ENCODE peak calls at places on chromosomes 7 and 10, in nine cellular contexts. P is SW 1271; U is tibial artery; Z is heart right ventricle; N is nucleus accumbens; Y is stimulated activated CD4-positive, alpha-beta T cell treated with anti-CD3 and anti-CD28 coated beads, Interleukin-15, amount 100 ng/mL, for 1 hour; T is T-helper 9 cell; G is AG04450; M is cardiac muscle cell. E is an unnamed sample.

GRCh38 chr7:77442631-77443420 is 26.7 kb upstream of the GSAP start:
- DNase-seq in P (no peak), U (no peak), Z (no peak), N (no peak), Y (no peak), T (no peak), G (no peak), M (no peak), E (no peak)

GRCh38 chr7:96084880-96085551 is 236.9 kb downstream of the SLC25A13 start:
- DNase-seq in P (no peak), U (no peak), Z (no peak), N (no peak), Y (no peak), T (no peak), G (peak; percentile 18), M (no peak), E (peak; percentile 20)

GRCh38 chr7:3879337-3880054 is 578.4 kb downstream of the SDK1 start:
- DNase-seq in P (no peak), U (no peak), Z (peak; percentile 38), N (no peak), Y (no peak), T (no peak), G (no peak), M (no peak), E (no peak)

GRCh38 chr7:122300607-122301079 is 3.9 kb downstream of the FEZF1 start:
- DNase-seq in P (no peak), U (no peak), Z (no peak), N (no peak), Y (no peak), T (no peak), G (no peak), M (no peak), E (no peak)

GRCh38 chr10:110843031-110843430 is 28.7 kb upstream of the PDCD4 start:
- DNase-seq in P (no peak), U (no peak), Z (no peak), N (no peak), Y (no peak), T (no peak), G (no peak), M (no peak), E (no peak)

GRCh38 chr10:79047875-79048638 is 20.7 kb upstream of the ZMIZ1 start:
- DNase-seq in P (no peak), U (peak; percentile 28), Z (no peak), N (no peak), Y (no peak), T (peak; percentile 28), G (no peak), M (no peak), E (no peak)

GRCh38 chr10:60441515-60441914 is 51.8 kb upstream of the ANK3 start:
- DNase-seq in P (no peak), U (no peak), Z (no peak), N (no peak), Y (no peak), T (no peak), G (no peak), M (no peak), E (no peak)

GRCh38 chr10:44932338-44933116 is 21.4 kb downstream of the TMEM72 start:
- DNase-seq in P (no peak), U (peak; percentile 94), Z (peak; percentile 96), N (peak; percentile 25), Y (peak; percentile 54), T (peak; percentile 79), G (peak; percentile 63), M (peak; percentile 93), E (peak; percentile 32)

GRCh38 chr7:44325181-44325671 is at the start of gene CAMK2B:
- DNase-seq in P (no peak), U (no peak), Z (no peak), N (no peak), Y (no peak), T (no peak), G (no peak), M (peak; percentile 61), E (no peak)

GRCh38 chr10:113003032-113003431 is 53.0 kb downstream of the TCF7L2 start:
- DNase-seq in P (no peak), U (no peak), Z (no peak), N (no peak), Y (no peak), T (no peak), G (no peak), M (no peak), E (no peak)

GRCh38 chr7:34277016-34277800 is 371.9 kb downstream of the BMPER start:
- DNase-seq in P (no peak), U (no peak), Z (no peak), N (no peak), Y (no peak), T (no peak), G (no peak), M (no peak), E (peak; percentile 71)

GRCh38 chr7:77348371-77348813 is 67.8 kb downstream of the GSAP start:
- DNase-seq in P (no peak), U (no peak), Z (peak; percentile 30), N (no peak), Y (no peak), T (no peak), G (peak; percentile 29), M (peak; percentile 41), E (peak; percentile 57)

GRCh38 chr10:27747096-27747451 is 1.5 kb upstream of the MKX start:
- DNase-seq in P (no peak), U (no peak), Z (no peak), N (no peak), Y (no peak), T (no peak), G (no peak), M (peak; percentile 48), E (no peak)

GRCh38 chr10:43196981-43197833 is 59.0 kb downstream of the CSGALNACT2 start:
- DNase-seq in P (no peak), U (peak; percentile 9), Z (no peak), N (no peak), Y (no peak), T (no peak), G (no peak), M (no peak), E (no peak)

GRCh38 chr10:102824695-102825094 is 12.5 kb downstream of the CYP17A1 start:
- DNase-seq in P (no peak), U (no peak), Z (no peak), N (no peak), Y (no peak), T (no peak), G (no peak), M (no peak), E (no peak)

GRCh38 chr10:24446739-24447138 is 237.8 kb downstream of the KIAA1217 start:
- DNase-seq in P (no peak), U (no peak), Z (no peak), N (no peak), Y (no peak), T (no peak), G (peak; percentile 88), M (no peak), E (no peak)

GRCh38 chr10:78203915-78204818 is 170.5 kb downstream of the RPS24 start:
- DNase-seq in P (no peak), U (no peak), Z (peak; percentile 71), N (no peak), Y (no peak), T (no peak), G (no peak), M (no peak), E (peak; percentile 15)

GRCh38 chr7:109354000-109354399 is 784.3 kb downstream of the DNAJB9 start:
- DNase-seq in P (no peak), U (no peak), Z (no peak), N (no peak), Y (no peak), T (no peak), G (no peak), M (peak; percentile 4), E (no peak)

GRCh38 chr10:4202936-4203335 is 417.9 kb upstream of the KLF6 start:
- DNase-seq in P (no peak), U (no peak), Z (no peak), N (no peak), Y (no peak), T (no peak), G (no peak), M (no peak), E (no peak)

GRCh38 chr10:117684211-117684610 is 141.7 kb downstream of the EMX2 start:
- DNase-seq in P (no peak), U (no peak), Z (no peak), N (no peak), Y (no peak), T (no peak), G (no peak), M (no peak), E (no peak)

GRCh38 chr7:23445326-23445725 is 25.0 kb downstream of the IGF2BP3 start:
- DNase-seq in P (no peak), U (no peak), Z (no peak), N (no peak), Y (no peak), T (no peak), G (no peak), M (no peak), E (no peak)

GRCh38 chr7:117186218-117186617 is 136.6 kb downstream of the WNT2 start:
- DNase-seq in P (no peak), U (no peak), Z (no peak), N (no peak), Y (no peak), T (no peak), G (no peak), M (no peak), E (no peak)

GRCh38 chr10:70074147-70074546 is 21.5 kb downstream of the MACROH2A2 start:
- DNase-seq in P (no peak), U (no peak), Z (no peak), N (no peak), Y (no peak), T (no peak), G (no peak), M (no peak), E (no peak)

GRCh38 chr7:41882745-41883527 is 180.0 kb upstream of the INHBA start:
- DNase-seq in P (no peak), U (no peak), Z (no peak), N (no peak), Y (no peak), T (no peak), G (no peak), M (no peak), E (no peak)

GRCh38 chr7:69177326-69177897 is 420.9 kb upstream of the AUTS2 start:
- DNase-seq in P (no peak), U (no peak), Z (no peak), N (no peak), Y (no peak), T (no peak), G (no peak), M (peak; percentile 27), E (no peak)

GRCh38 chr10:44864042-44864436 is 47.1 kb upstream of the TMEM72 start:
- DNase-seq in P (no peak), U (no peak), Z (peak; percentile 37), N (no peak), Y (no peak), T (no peak), G (no peak), M (peak; percentile 49), E (no peak)

GRCh38 chr10:77496941-77497420 is 140.6 kb downstream of the KCNMA1 start:
- DNase-seq in P (no peak), U (no peak), Z (no peak), N (no peak), Y (no peak), T (no peak), G (no peak), M (no peak), E (no peak)

GRCh38 chr10:69994262-69994661 is 58.4 kb upstream of the MACROH2A2 start:
- DNase-seq in P (no peak), U (peak; percentile 42), Z (no peak), N (no peak), Y (no peak), T (no peak), G (no peak), M (no peak), E (no peak)

GRCh38 chr7:75038508-75038907 is 35.1 kb downstream of the RCC1L start:
- DNase-seq in P (no peak), U (no peak), Z (no peak), N (no peak), Y (no peak), T (no peak), G (no peak), M (no peak), E (no peak)

GRCh38 chr7:47882635-47883034 is 65.6 kb downstream of the PKD1L1 start:
- DNase-seq in P (no peak), U (no peak), Z (no peak), N (no peak), Y (no peak), T (no peak), G (no peak), M (no peak), E (no peak)

GRCh38 chr7:115024276-115024675 is 102.4 kb downstream of the MDFIC start:
- DNase-seq in P (no peak), U (no peak), Z (no peak), N (no peak), Y (no peak), T (no peak), G (no peak), M (no peak), E (no peak)

E was measured in pulmonary artery endothelial cell.